ENCODE peak calls at places on chromosomes 7 and 10, in eight cellular contexts. C is transverse colon, Q is suprapubic skin, E is GM12891, O is HepG2, Y is heart left ventricle, M is A549, J is upper lobe of left lung. L is an unnamed sample.

GRCh38 chr10:98414932-98415709 is at the start of gene PYROXD2:
- DNase-seq in M (peak), Y (peak), Q (peak), J (peak), C (peak), E (peak), O (peak), L (peak)

GRCh38 chr10:102299873-102300272 is 54.5 kb downstream of the GBF1 start:
- DNase-seq in J (no peak), M (no peak), C (no peak), Q (no peak), Y (no peak), O (no peak), E (no peak), L (no peak)

GRCh38 chr10:14648042-14648765 is 126.5 kb downstream of the FAM107B start:
- DNase-seq in Y (peak), E (peak), O (no peak), C (peak), M (no peak), J (peak), Q (no peak), L (peak)

GRCh38 chr7:112571852-112572607 is 91.2 kb downstream of the LSMEM1 start:
- DNase-seq in J (no peak), E (no peak), O (peak), Y (no peak), M (peak), Q (no peak), C (peak), L (no peak)

GRCh38 chr10:32332299-32332750 is 14.6 kb downstream of the EPC1 start:
- DNase-seq in M (peak), O (no peak), Y (no peak), C (peak), Q (no peak), J (peak), E (no peak), L (no peak)

GRCh38 chr10:116098411-116099019 is 174.5 kb downstream of the GFRA1 start:
- DNase-seq in Y (no peak), Q (no peak), C (no peak), J (no peak), E (no peak), M (no peak), O (no peak), L (no peak)

GRCh38 chr7:66255533-66256100 is 50.5 kb downstream of the TPST1 start:
- DNase-seq in J (no peak), O (no peak), Q (no peak), E (no peak), C (no peak), Y (no peak), M (no peak), L (no peak)

GRCh38 chr7:38744746-38745145 is 113.6 kb upstream of the AMPH start:
- DNase-seq in C (no peak), O (no peak), M (no peak), Y (no peak), E (no peak), Q (no peak), J (no peak), L (no peak)

GRCh38 chr7:92836489-92837213 is at the start of gene CDK6:
- DNase-seq in Y (peak), O (peak), C (peak), J (peak), Q (peak), E (peak), M (peak), L (peak)

GRCh38 chr7:13144622-13145021 is 457.2 kb downstream of the ARL4A start:
- DNase-seq in M (no peak), C (no peak), Y (peak), J (no peak), E (no peak), O (no peak), Q (no peak), L (no peak)

GRCh38 chr7:46165281-46165680 is 244.2 kb upstream of the IGFBP3 start:
- DNase-seq in O (no peak), J (no peak), Q (no peak), C (no peak), E (no peak), Y (no peak), M (no peak), L (no peak)

GRCh38 chr7:45601816-45602540 is 27.8 kb downstream of the ADCY1 start:
- DNase-seq in C (no peak), Q (no peak), J (peak), M (no peak), E (no peak), Y (peak), O (no peak), L (peak)

GRCh38 chr7:107693396-107693795 is 32.8 kb downstream of the SLC26A4 start:
- DNase-seq in E (no peak), Q (no peak), M (no peak), O (no peak), Y (no peak), J (no peak), C (no peak), L (no peak)

GRCh38 chr10:101046332-101047238 is 15.2 kb upstream of the KAZALD1 start:
- DNase-seq in J (no peak), O (no peak), E (no peak), C (no peak), M (no peak), Y (no peak), Q (no peak), L (no peak)

GRCh38 chr7:107697246-107698044 is 36.8 kb downstream of the SLC26A4 start:
- DNase-seq in C (no peak), Y (no peak), O (no peak), J (no peak), E (no peak), M (no peak), Q (no peak), L (no peak)

GRCh38 chr7:69561256-69561655 is 37.0 kb upstream of the AUTS2 start:
- DNase-seq in C (no peak), J (no peak), E (no peak), M (no peak), Y (no peak), Q (no peak), O (no peak), L (no peak)

GRCh38 chr7:4957847-4958476 is 1.0 kb downstream of the MMD2 start:
- DNase-seq in Y (no peak), C (no peak), J (no peak), M (no peak), E (no peak), Q (no peak), O (no peak), L (no peak)

GRCh38 chr10:48957361-48957760 is 17.7 kb upstream of the LRRC18 start:
- DNase-seq in C (no peak), Y (no peak), O (no peak), Q (no peak), M (no peak), J (no peak), E (no peak), L (no peak)

GRCh38 chr7:83413425-83413824 is 235.5 kb downstream of the SEMA3E start:
- DNase-seq in J (no peak), M (peak), E (no peak), C (no peak), Q (no peak), O (no peak), Y (no peak), L (no peak)

GRCh38 chr7:117889611-117890010 is 16.4 kb upstream of the CTTNBP2 start:
- DNase-seq in E (no peak), C (no peak), O (no peak), Q (no peak), Y (no peak), M (no peak), J (no peak), L (no peak)

GRCh38 chr7:2787251-2787968 is 56.7 kb downstream of the GNA12 start:
- DNase-seq in M (no peak), Y (no peak), E (no peak), O (no peak), Q (no peak), C (no peak), J (no peak), L (no peak)

GRCh38 chr7:381211-382117 is 91.5 kb downstream of the FOXL3 start:
- DNase-seq in O (no peak), Q (peak), J (peak), Y (peak), M (no peak), C (no peak), E (peak), L (no peak)

GRCh38 chr7:64869912-64870562 is 33.0 kb upstream of the ZNF273 start:
- DNase-seq in Y (no peak), Q (no peak), O (no peak), J (no peak), E (no peak), M (no peak), C (no peak), L (no peak)
- TF ChIP-seq POLR2A in Y (no peak), Q (no peak), O (no peak), J (no peak), E (no peak), M (no peak), C (no peak), L (no peak)

GRCh38 chr10:987906-988666 is at the start of gene GTPBP4:
- DNase-seq in Y (peak), C (peak), J (peak), O (peak), M (peak), Q (peak), E (peak), L (peak)
- TF ChIP-seq POLR2A in Y (peak), C (peak), J (peak), O (peak), M (peak), Q (no peak), E (peak), L (peak)

DNA sequence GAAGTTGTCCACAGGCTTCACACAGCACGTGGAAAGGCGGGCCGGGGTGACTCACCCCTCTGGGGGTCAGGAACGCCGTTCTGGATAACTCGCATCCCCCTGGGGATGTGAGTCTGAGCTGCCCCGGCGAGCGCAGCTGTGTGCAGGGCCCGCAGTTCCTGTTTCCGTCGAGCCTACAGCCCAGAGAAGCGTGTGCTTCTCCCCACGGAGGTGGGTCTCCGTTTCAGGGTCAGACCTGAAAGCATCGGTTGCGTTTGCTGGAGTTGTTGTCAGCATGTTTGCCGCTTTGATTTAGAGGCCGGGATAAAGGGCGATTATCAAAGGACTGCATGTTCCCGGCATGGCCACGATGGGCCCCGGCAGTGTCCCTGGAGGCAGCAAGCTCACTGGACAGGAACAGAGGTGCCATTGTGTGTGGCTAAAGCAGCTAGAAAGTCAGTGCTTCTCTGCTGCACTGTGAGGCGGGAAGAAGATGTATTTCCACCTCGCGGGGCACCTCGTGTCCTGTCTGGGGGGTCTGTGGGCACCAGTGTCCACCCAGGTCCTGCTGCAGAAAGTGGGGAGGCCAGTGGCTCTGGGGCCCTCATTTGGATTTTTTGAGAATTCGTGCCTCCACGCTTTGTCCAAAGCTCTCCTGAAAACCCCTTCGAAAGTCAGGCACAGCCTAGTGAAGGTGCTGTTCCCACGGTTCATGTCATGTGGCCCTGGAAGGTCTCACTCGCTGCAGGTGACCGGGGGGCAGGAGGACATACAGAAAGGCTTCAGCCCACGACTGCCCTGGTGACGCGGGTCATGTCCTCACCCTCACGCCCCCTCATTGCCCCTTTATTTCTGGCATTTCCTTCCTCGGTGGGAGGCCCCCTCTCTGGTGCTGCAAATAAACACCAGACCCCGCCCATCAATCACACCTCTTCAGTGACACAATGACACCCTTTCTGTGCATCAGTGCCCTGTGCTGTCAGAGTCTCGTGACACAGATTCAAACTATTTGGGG is 27.4 kb upstream of the GDI2 start:
- DNase-seq in Q (no peak), C (peak), J (no peak), Y (peak), M (no peak), E (peak), O (peak), L (no peak)
- TF ChIP-seq POLR2A in Q (no peak), C (no peak), J (no peak), Y (no peak), M (no peak), E (peak), O (peak), L (no peak)

DNA sequence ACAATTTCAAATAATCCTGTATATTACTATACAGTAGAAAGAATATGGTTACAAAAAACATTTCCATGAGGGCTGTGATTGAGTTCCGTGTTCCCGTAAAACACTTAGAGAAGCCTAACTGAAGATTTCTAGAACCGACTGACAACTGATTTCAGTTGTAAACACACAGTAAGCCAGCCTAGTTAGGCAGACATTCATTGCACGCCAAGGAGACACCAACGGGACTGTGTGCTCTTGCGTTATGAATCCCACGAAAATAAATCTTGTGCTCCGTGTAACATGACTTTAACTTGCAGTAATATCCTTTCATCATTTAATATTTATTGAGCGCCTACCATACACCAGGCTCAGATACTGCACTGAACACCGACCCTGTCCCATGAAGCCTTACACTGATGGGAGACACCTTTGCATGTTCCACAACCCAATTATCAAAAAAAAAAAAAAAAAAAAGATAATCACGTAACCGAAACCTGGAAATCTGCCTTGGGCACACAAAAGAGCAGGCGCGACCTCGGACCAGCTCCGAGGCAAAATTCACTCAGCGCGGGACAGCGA is 420 bp upstream of the KLHL7 start:
- DNase-seq in O (no peak), J (no peak), M (no peak), Y (no peak), Q (no peak), C (no peak), E (no peak), L (no peak)
- TF ChIP-seq POLR2A in O (peak), J (no peak), M (no peak), Y (no peak), Q (no peak), C (no peak), E (no peak), L (no peak)

DNA sequence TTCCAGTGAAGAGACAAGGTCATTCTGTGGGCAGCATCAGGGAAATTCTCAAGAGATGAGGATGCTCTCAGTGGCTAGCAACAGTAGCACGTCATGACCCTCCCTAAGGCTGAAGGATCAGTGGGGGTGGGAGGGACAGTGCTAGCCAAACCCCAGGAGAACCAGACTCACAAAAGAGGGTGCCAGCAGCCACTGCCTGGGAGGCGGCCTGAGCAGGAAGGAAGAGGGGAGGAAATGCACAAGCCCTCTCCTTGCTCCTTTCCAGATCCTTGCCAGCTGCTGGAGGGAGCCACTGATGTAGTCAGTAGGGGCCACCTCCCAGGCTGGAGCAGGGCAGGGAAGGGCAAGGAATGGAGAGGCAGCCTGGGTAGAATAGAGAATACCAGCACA is 302.7 kb downstream of the RPS24 start:
- DNase-seq in J (peak), Y (no peak), M (no peak), O (no peak), C (no peak), Q (no peak), E (no peak), L (no peak)
- TF ChIP-seq POLR2A in J (no peak), Y (no peak), M (no peak), O (no peak), C (no peak), Q (no peak), E (no peak), L (no peak)

GRCh38 chr7:132859199-132859598 is 222.7 kb downstream of the CHCHD3 start:
- DNase-seq in O (no peak), J (no peak), E (no peak), C (no peak), M (no peak), Q (no peak), Y (no peak), L (no peak)

GRCh38 chr7:132865366-132865765 is 216.5 kb downstream of the CHCHD3 start:
- DNase-seq in Q (no peak), E (no peak), C (no peak), Y (peak), J (no peak), O (no peak), M (no peak), L (no peak)

GRCh38 chr7:132861424-132861823 is 220.5 kb downstream of the CHCHD3 start:
- DNase-seq in Y (no peak), M (no peak), Q (no peak), O (no peak), E (no peak), J (no peak), C (no peak), L (no peak)

GRCh38 chr7:132858760-132859159 is 223.1 kb downstream of the CHCHD3 start:
- DNase-seq in E (no peak), C (no peak), Y (no peak), O (no peak), M (no peak), Q (no peak), J (no peak), L (no peak)

DNA sequence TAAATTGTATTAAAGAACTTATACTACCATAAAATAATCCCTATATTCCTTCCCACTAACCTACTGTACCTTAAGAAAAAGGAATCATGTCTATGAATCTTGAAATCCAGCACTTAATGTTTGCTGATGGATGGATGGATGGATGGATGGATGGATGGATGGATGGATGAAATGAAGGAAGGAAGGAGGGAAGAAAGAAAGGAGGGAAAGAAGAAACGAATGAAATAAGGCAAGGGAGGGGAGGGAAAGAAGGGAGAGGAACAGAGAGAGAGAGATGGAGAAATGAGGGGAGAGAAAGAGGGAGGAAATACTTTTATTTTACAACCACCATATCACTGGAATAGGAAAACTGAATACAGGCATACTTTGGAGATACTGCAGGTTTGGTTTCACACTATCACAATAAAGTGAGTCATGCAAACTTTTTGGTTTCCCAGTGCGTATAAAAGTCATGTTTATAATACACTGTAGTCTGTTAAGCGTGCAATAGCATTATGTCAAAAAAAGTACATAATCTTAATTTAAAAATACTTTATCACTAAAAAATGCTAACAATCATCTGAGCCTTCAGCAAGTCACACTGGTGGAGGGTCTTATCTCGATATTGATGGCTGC is 219.8 kb downstream of the CHCHD3 start:
- DNase-seq in C (no peak), J (no peak), O (no peak), E (no peak), Q (no peak), M (no peak), Y (no peak), L (no peak)
- TF ChIP-seq POLR2A in C (no peak), J (no peak), O (no peak), E (no peak), Q (no peak), M (no peak), Y (no peak), L (no peak)

DNA sequence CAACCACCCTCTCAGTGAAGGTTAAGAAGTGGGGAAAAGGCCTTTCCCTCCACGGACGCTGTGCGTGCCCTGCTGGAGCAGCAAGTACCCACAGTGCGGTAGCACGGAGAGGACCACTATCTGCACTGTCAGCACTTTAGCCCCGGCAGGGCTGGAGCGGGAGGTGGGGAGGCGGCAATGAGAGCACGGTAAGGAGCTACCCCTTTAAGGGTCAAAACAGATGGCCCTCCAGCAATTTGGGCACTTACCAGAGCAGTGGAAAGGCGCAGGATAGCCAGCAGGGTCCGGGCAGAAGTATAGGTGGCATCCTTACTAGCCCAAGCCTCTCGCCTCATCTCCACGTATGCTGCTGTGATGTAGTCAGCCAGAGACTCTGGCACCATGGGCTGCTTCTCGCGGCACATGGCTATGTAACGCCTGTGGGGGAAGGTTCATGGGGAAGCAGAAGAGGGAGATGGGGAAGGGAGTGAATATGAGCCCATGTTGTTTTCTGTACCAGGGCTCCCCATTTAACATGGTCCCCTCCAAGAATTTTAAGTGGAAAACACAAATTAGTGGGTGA is 5.2 kb downstream of the COPS6 start:
- DNase-seq in O (no peak), Q (no peak), E (no peak), M (no peak), C (no peak), Y (no peak), J (no peak), L (no peak)
- TF ChIP-seq POLR2A in O (no peak), Q (no peak), E (no peak), M (peak), C (no peak), Y (no peak), J (no peak), L (no peak)

GRCh38 chr7:128033246-128033645 is 2.0 kb upstream of the LRRC4 start:
- DNase-seq in Q (no peak), J (no peak), M (no peak), Y (no peak), O (no peak), E (no peak), C (no peak), L (no peak)

GRCh38 chr7:128030263-128030998 is 806 bp downstream of the LRRC4 start:
- DNase-seq in J (no peak), E (no peak), C (no peak), O (no peak), M (no peak), Q (no peak), Y (no peak), L (no peak)

GRCh38 chr7:128030999-128031681 is at the start of gene LRRC4:
- DNase-seq in J (no peak), E (peak), M (no peak), Q (no peak), O (no peak), Y (peak), C (peak), L (no peak)

GRCh38 chr7:128032605-128033235 is 1.5 kb upstream of the LRRC4 start:
- DNase-seq in O (no peak), E (peak), C (no peak), Y (no peak), J (no peak), Q (no peak), M (no peak), L (no peak)

GRCh38 chr7:128031901-128032604 is 816 bp upstream of the LRRC4 start:
- DNase-seq in M (no peak), Q (no peak), Y (peak), C (peak), J (no peak), O (no peak), E (peak), L (no peak)
- TF ChIP-seq POLR2A in M (no peak), Q (no peak), Y (no peak), C (no peak), J (no peak), O (no peak), E (no peak), L (no peak)

L was measured in breast epithelium.